ENCODE peak calls at places on chromosome 4, in four cellular contexts. F, W, T and C are unnamed samples.

GRCh38 chr4:168694669-168695068 is 197.8 kb downstream of the PALLD start:
- DNase-seq in F (no peak), W (no peak), T (no peak), C (no peak)

GRCh38 chr4:153295131-153295755 is 49.2 kb upstream of the MND1 start:
- DNase-seq in F (peak; percentile 54), W (no peak), T (no peak), C (no peak)

GRCh38 chr4:73662709-73663546 is 42.7 kb upstream of the RASSF6 start:
- DNase-seq in F (no peak), W (no peak), T (no peak), C (peak; percentile 21)

GRCh38 chr4:56995525-56995924 is 16.8 kb downstream of the POLR2B start:
- DNase-seq in F (no peak), W (no peak), T (no peak), C (no peak)

GRCh38 chr4:184288451-184289178 is 70.9 kb upstream of the ENPP6 start:
- DNase-seq in F (no peak), W (no peak), T (no peak), C (no peak)

GRCh38 chr4:30181918-30182317 is 538.3 kb upstream of the PCDH7 start:
- DNase-seq in F (no peak), W (no peak), T (no peak), C (no peak)

GRCh38 chr4:14867847-14868246 is 134.4 kb upstream of the CPEB2 start:
- DNase-seq in F (no peak), W (no peak), T (no peak), C (no peak)

GRCh38 chr4:163693211-163693610 is 198.7 kb downstream of the TMA16 start:
- DNase-seq in F (no peak), W (no peak), T (no peak), C (no peak)

GRCh38 chr4:148054275-148054674 is 322.4 kb downstream of the ARHGAP10 start:
- DNase-seq in F (no peak), W (no peak), T (no peak), C (no peak)

GRCh38 chr4:17704020-17704657 is 77.3 kb downstream of the FAM184B start:
- DNase-seq in F (no peak), W (no peak), T (no peak), C (no peak)

GRCh38 chr4:46392421-46392820 is 2.5 kb upstream of the GABRA2 start:
- DNase-seq in F (no peak), W (no peak), T (no peak), C (no peak)

GRCh38 chr4:73683033-73683432 is 57.3 kb upstream of the CXCL8 start:
- DNase-seq in F (no peak), W (no peak), T (no peak), C (no peak)

GRCh38 chr4:182294436-182294835 is 51.2 kb downstream of the TENM3 start:
- DNase-seq in F (no peak), W (no peak), T (no peak), C (no peak)

GRCh38 chr4:40820101-40820500 is 70.3 kb downstream of the NSUN7 start:
- DNase-seq in F (no peak), W (no peak), T (no peak), C (no peak)

GRCh38 chr4:154507170-154507569 is 15.6 kb upstream of the DCHS2 start:
- DNase-seq in F (no peak), W (no peak), T (no peak), C (no peak)

GRCh38 chr4:48139688-48140087 is 5.6 kb upstream of the TXK start:
- DNase-seq in F (no peak), W (no peak), T (no peak), C (no peak)

GRCh38 chr4:41427306-41427882 is 110.6 kb upstream of the LIMCH1 start:
- DNase-seq in F (no peak), W (no peak), T (no peak), C (no peak)

GRCh38 chr4:176964116-176964691 is 171.5 kb upstream of the VEGFC start:
- DNase-seq in F (no peak), W (no peak), T (no peak), C (peak; percentile 16)

GRCh38 chr4:153573221-153573620 is 107.1 kb downstream of the TMEM131L start:
- DNase-seq in F (no peak), W (no peak), T (no peak), C (no peak)

GRCh38 chr4:150875367-150875766 is 139.7 kb downstream of the LRBA start:
- DNase-seq in F (no peak), W (no peak), T (no peak), C (no peak)

GRCh38 chr4:10983274-10983673 is 298.7 kb upstream of the CLNK start:
- DNase-seq in F (no peak), W (no peak), T (no peak), C (no peak)

GRCh38 chr4:84915396-84915780 is 51.1 kb downstream of the WDFY3 start:
- DNase-seq in F (no peak), W (no peak), T (no peak), C (no peak)

GRCh38 chr4:145840162-145840768 is 98.4 kb downstream of the ZNF827 start:
- DNase-seq in F (peak; percentile 35), W (peak; percentile 45), T (no peak), C (peak; percentile 35)

GRCh38 chr4:19993222-19993621 is 258.5 kb upstream of the SLIT2 start:
- DNase-seq in F (no peak), W (no peak), T (no peak), C (no peak)

GRCh38 chr4:88866862-88867550 is 169.4 kb upstream of the NAP1L5 start:
- DNase-seq in F (no peak), W (no peak), T (no peak), C (no peak)

GRCh38 chr4:166422475-166422874 is 549.4 kb downstream of the TLL1 start:
- DNase-seq in F (no peak), W (no peak), T (no peak), C (no peak)

GRCh38 chr4:155025762-155026457 is 182.5 kb upstream of the NPY2R start:
- DNase-seq in F (peak; percentile 16), W (peak; percentile 48), T (peak; percentile 38), C (peak; percentile 65)

GRCh38 chr4:101279377-101279871 is 67.9 kb downstream of the PPP3CA start:
- DNase-seq in F (no peak), W (no peak), T (no peak), C (no peak)

GRCh38 chr4:151522790-151523332 is 113.9 kb downstream of the FHIP1A start:
- DNase-seq in F (no peak), W (no peak), T (no peak), C (no peak)

GRCh38 chr4:148004228-148004813 is 272.4 kb downstream of the ARHGAP10 start:
- DNase-seq in F (no peak), W (no peak), T (no peak), C (no peak)

GRCh38 chr4:22634541-22635181 is 58.1 kb upstream of the GBA3 start:
- DNase-seq in F (no peak), W (no peak), T (no peak), C (no peak)

GRCh38 chr4:148273501-148273986 is 168.7 kb downstream of the NR3C2 start:
- DNase-seq in F (no peak), W (no peak), T (no peak), C (no peak)

GRCh38 chr4:147760695-147761094 is 28.8 kb downstream of the ARHGAP10 start:
- DNase-seq in F (no peak), W (no peak), T (no peak), C (no peak)

GRCh38 chr4:1763550-1764080 is 29.5 kb upstream of the FGFR3 start:
- DNase-seq in F (peak; percentile 62), W (peak; percentile 73), T (no peak), C (no peak)

DNA sequence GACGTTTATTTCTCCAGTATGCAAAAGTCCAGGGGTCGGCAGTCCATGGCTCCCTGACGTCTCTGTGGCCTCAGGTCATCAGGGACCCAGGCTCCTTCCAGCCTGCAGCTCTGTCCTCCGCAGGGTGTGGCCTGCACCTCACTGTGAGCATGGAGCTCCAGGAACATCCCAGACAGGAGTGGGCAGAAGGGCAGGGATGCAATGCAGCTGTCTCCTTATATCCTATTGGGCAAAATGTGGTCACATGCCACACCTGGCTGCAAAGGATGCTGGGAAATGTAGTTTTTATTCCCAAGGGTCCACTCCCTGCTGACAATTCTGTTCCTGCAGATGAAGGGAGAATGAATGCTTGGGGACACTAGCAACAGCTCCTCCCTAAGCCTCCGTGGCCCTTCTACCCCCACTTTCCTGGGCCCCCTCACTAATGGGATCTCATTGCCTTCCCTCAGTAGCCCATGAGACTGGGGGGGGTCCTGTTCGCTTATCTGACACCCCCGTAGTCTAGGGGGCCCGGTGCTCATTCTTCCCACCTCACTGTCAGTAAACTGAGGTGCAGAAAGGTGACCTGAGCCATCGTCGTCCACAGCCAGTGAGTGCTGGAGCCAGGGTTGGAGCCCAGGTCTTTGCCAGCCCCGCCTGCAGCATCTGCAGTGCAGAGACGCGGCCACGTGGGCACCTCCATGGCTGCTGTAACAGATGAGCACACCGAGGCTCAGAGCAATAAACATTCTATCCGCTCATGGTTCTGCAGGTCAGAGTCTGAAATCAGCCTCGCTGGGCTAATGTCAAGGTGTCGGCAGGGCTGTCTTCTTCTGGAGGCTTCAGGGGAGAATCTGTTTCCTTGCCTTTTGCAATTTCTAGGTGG is 5.9 kb upstream of the GRPEL1 start:
- DNase-seq in F (peak; percentile 84), W (peak; percentile 77), T (peak; percentile 15), C (peak; percentile 65)
- TF ChIP-seq FOSL1 in F (no peak), W (no peak), T (no peak), C (no peak)

DNA sequence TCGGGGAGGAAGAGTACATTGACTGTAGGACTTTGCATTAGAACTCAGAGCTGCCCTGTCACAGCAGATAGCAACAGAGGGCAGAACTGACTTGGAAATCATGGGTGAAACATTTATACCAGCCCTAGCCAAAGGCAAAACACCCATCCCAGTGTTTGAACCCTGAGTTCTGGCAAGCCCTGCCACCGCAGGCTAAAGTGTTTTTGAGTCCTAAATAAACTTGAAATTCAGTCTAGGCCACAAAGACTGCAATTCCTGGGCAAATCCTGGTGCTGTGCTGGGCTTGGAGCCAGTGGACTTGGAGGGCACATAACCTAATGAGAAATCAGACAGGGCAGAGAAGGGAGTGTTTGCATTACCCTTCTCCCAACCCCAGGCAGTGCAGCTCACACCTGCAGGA is 1015.7 kb downstream of the FSTL5 start:
- DNase-seq in F (no peak), W (no peak), T (no peak), C (no peak)
- TF ChIP-seq FOSL1 in F (no peak), W (no peak), T (no peak), C (no peak)

GRCh38 chr4:3402409-3403103 is 39.2 kb upstream of the HGFAC start:
- DNase-seq in F (no peak), W (no peak), T (no peak), C (no peak)

GRCh38 chr4:3397128-3397527 is 44.6 kb upstream of the HGFAC start:
- DNase-seq in F (no peak), W (no peak), T (no peak), C (no peak)

GRCh38 chr4:3401436-3402171 is 40.2 kb upstream of the HGFAC start:
- DNase-seq in F (no peak), W (no peak), T (no peak), C (no peak)

GRCh38 chr4:3396611-3397010 is 45.2 kb upstream of the HGFAC start:
- DNase-seq in F (no peak), W (no peak), T (no peak), C (no peak)

GRCh38 chr4:3399277-3400194 is 42.2 kb upstream of the HGFAC start:
- DNase-seq in F (peak; percentile 71), W (peak; percentile 36), T (no peak), C (peak; percentile 18)
- TF ChIP-seq FOSL1 in F (no peak), W (no peak), T (no peak), C (no peak)

DNA sequence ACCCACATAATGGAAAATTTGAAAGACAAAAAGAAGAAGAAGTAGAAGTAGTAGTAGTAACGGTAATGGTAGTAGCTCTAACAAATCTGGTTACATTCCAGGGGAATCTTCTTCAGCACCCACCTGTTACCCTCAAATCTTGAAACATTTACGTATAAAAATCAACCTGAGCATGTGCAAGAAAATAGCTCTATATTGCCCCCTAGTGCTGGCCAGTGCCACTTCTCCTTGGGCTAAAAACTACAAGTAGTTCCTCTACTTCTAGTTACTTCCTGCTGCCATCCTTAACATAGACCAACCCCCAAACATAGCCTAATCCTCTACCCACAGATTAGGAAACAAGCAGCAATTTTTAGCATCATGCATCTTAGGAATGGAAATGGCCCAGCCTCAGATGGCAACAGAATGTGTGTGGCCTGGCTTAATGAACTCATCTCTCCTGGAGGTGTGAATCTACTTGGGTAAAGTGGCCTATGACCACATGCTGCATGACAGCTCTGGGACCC is 3.1 kb downstream of the PDGFC start:
- DNase-seq in F (peak; percentile 9), W (peak; percentile 55), T (no peak), C (peak; percentile 62)
- TF ChIP-seq FOSL1 in F (no peak), W (no peak), T (no peak), C (no peak)